ENCODE peak calls at places on chromosomes 1 and 21, in nine cellular contexts. One of them, this sample, is unnamed.

GRCh38 chr1:156106624-156107488 is 7.7 kb upstream of the LMNA start:
- DNase-seq in cardiac muscle cell: peak; percentile 59
- DNase-seq in cardiac fibroblast: peak; percentile 31
- DNase-seq in lower leg skin: no peak
- DNase-seq in T-helper 22 cell: no peak
- DNase-seq in endodermal cell: peak; percentile 95
- DNase-seq in CD8-positive, alpha-beta memory T cell: no peak
- DNase-seq in amniotic epithelial cell: no peak
- DNase-seq in neural crest cell: no peak
- DNase-seq in this sample: no peak

GRCh38 chr1:154159554-154159953 is 4.7 kb upstream of the NUP210L start:
- DNase-seq in lower leg skin: no peak
- DNase-seq in amniotic epithelial cell: no peak
- DNase-seq in endodermal cell: no peak
- DNase-seq in T-helper 22 cell: no peak
- DNase-seq in cardiac fibroblast: no peak
- DNase-seq in cardiac muscle cell: no peak
- DNase-seq in neural crest cell: no peak
- DNase-seq in CD8-positive, alpha-beta memory T cell: no peak
- DNase-seq in this sample: no peak

GRCh38 chr1:56074357-56074717 is 505.0 kb downstream of the PLPP3 start:
- DNase-seq in neural crest cell: no peak
- DNase-seq in cardiac fibroblast: no peak
- DNase-seq in T-helper 22 cell: no peak
- DNase-seq in amniotic epithelial cell: no peak
- DNase-seq in endodermal cell: no peak
- DNase-seq in lower leg skin: no peak
- DNase-seq in CD8-positive, alpha-beta memory T cell: no peak
- DNase-seq in cardiac muscle cell: no peak
- DNase-seq in this sample: no peak

GRCh38 chr1:67052741-67053534 is 1.0 kb downstream of the SLC35D1 start:
- DNase-seq in lower leg skin: peak; percentile 89
- DNase-seq in cardiac fibroblast: peak; percentile 54
- DNase-seq in T-helper 22 cell: no peak
- DNase-seq in amniotic epithelial cell: peak; percentile 39
- DNase-seq in cardiac muscle cell: peak; percentile 46
- DNase-seq in endodermal cell: peak; percentile 71
- DNase-seq in CD8-positive, alpha-beta memory T cell: no peak
- DNase-seq in neural crest cell: peak; percentile 14
- DNase-seq in this sample: peak; percentile 45

GRCh38 chr1:65995326-65995725 is 202.6 kb downstream of the PDE4B start:
- DNase-seq in lower leg skin: no peak
- DNase-seq in CD8-positive, alpha-beta memory T cell: no peak
- DNase-seq in cardiac fibroblast: no peak
- DNase-seq in amniotic epithelial cell: no peak
- DNase-seq in neural crest cell: no peak
- DNase-seq in endodermal cell: no peak
- DNase-seq in T-helper 22 cell: no peak
- DNase-seq in cardiac muscle cell: no peak
- DNase-seq in this sample: no peak

GRCh38 chr1:212566522-212567479 is 41.8 kb upstream of the ATF3 start:
- DNase-seq in cardiac muscle cell: peak; percentile 69
- DNase-seq in CD8-positive, alpha-beta memory T cell: peak; percentile 12
- DNase-seq in T-helper 22 cell: peak; percentile 25
- DNase-seq in neural crest cell: no peak
- DNase-seq in amniotic epithelial cell: peak; percentile 79
- DNase-seq in endodermal cell: no peak
- DNase-seq in cardiac fibroblast: peak; percentile 63
- DNase-seq in lower leg skin: no peak
- DNase-seq in this sample: no peak

GRCh38 chr1:64396817-64397216 is 73.1 kb upstream of the CACHD1 start:
- DNase-seq in amniotic epithelial cell: peak; percentile 32
- DNase-seq in T-helper 22 cell: no peak
- DNase-seq in neural crest cell: no peak
- DNase-seq in CD8-positive, alpha-beta memory T cell: no peak
- DNase-seq in cardiac fibroblast: peak; percentile 15
- DNase-seq in endodermal cell: peak; percentile 73
- DNase-seq in lower leg skin: no peak
- DNase-seq in cardiac muscle cell: peak; percentile 19
- DNase-seq in this sample: no peak

GRCh38 chr1:223844521-223844961 is 1.2 kb downstream of the TP53BP2 start:
- DNase-seq in lower leg skin: no peak
- DNase-seq in endodermal cell: no peak
- DNase-seq in cardiac fibroblast: peak; percentile 38
- DNase-seq in CD8-positive, alpha-beta memory T cell: peak; percentile 32
- DNase-seq in cardiac muscle cell: peak; percentile 16
- DNase-seq in amniotic epithelial cell: no peak
- DNase-seq in neural crest cell: no peak
- DNase-seq in T-helper 22 cell: peak; percentile 17
- DNase-seq in this sample: no peak

GRCh38 chr1:55213885-55214213 is 1.3 kb downstream of the USP24 start:
- DNase-seq in endodermal cell: no peak
- DNase-seq in CD8-positive, alpha-beta memory T cell: no peak
- DNase-seq in neural crest cell: no peak
- DNase-seq in amniotic epithelial cell: no peak
- DNase-seq in cardiac fibroblast: no peak
- DNase-seq in lower leg skin: no peak
- DNase-seq in T-helper 22 cell: no peak
- DNase-seq in cardiac muscle cell: no peak
- DNase-seq in this sample: peak; percentile 27

GRCh38 chr21:29155118-29155932 is 24.9 kb downstream of the MAP3K7CL start:
- DNase-seq in cardiac muscle cell: peak; percentile 95
- DNase-seq in T-helper 22 cell: no peak
- DNase-seq in endodermal cell: peak; percentile 77
- DNase-seq in amniotic epithelial cell: peak; percentile 88
- DNase-seq in neural crest cell: peak; percentile 2
- DNase-seq in cardiac fibroblast: peak; percentile 64
- DNase-seq in lower leg skin: peak; percentile 88
- DNase-seq in CD8-positive, alpha-beta memory T cell: no peak
- DNase-seq in this sample: peak; percentile 16